ENCODE peak calls at places on chromosomes 13 and 19, in four cellular contexts. V is CD8-positive, alpha-beta T cell; Y is astrocyte; M is suprapubic skin. A is an unnamed sample.

GRCh38 chr13:29887030-29887557 is 36.7 kb upstream of the UBL3 start:
- DNase-seq in M (no peak), Y (no peak), V (no peak), A (no peak)

GRCh38 chr13:59398661-59399060 is 765.1 kb downstream of the DIAPH3 start:
- DNase-seq in Y (no peak), V (no peak), M (no peak), A (no peak)

GRCh38 chr13:74246398-74246975 is 112.3 kb upstream of the KLF12 start:
- DNase-seq in V (peak; percentile 33), M (no peak), Y (peak; percentile 49), A (no peak)

GRCh38 chr13:72437458-72437857 is 290.0 kb downstream of the MZT1 start:
- DNase-seq in Y (peak; percentile 83), M (no peak), V (no peak), A (no peak)

GRCh38 chr13:32272021-32272695 is 43.0 kb downstream of the ZAR1L start:
- DNase-seq in V (no peak), Y (no peak), M (no peak), A (no peak)

GRCh38 chr13:73040479-73040878 is 18.3 kb upstream of the KLF5 start:
- DNase-seq in V (no peak), Y (no peak), M (no peak), A (peak; percentile 90)

GRCh38 chr19:10872551-10873107 is 1.3 kb downstream of the CARM1 start:
- DNase-seq in M (no peak), V (no peak), Y (no peak), A (peak; percentile 25)

GRCh38 chr19:38335949-38336637 is 463 bp downstream of the CATSPERG start:
- DNase-seq in V (peak; percentile 95), Y (peak; percentile 87), M (peak; percentile 97), A (peak; percentile 98)

GRCh38 chr13:93535256-93535655 is 308.6 kb downstream of the GPC6 start:
- DNase-seq in M (no peak), V (no peak), Y (peak; percentile 70), A (no peak)

GRCh38 chr19:12913011-12913561 is 6.0 kb downstream of the SYCE2 start:
- DNase-seq in V (no peak), Y (peak; percentile 36), M (peak; percentile 87), A (peak; percentile 26)

GRCh38 chr19:2288010-2288742 is 6.2 kb upstream of the PEAK3 start:
- DNase-seq in V (no peak), M (no peak), Y (no peak), A (no peak)

GRCh38 chr19:2289714-2290435 is 7.9 kb upstream of the PEAK3 start:
- DNase-seq in M (no peak), V (peak; percentile 67), Y (no peak), A (no peak)

GRCh38 chr19:2290441-2291184 is 8.6 kb upstream of the PEAK3 start:
- DNase-seq in V (no peak), Y (no peak), M (no peak), A (no peak)

GRCh38 chr19:2288743-2289713 is 7.1 kb upstream of the PEAK3 start:
- DNase-seq in V (no peak), Y (no peak), M (no peak), A (no peak)

DNA sequence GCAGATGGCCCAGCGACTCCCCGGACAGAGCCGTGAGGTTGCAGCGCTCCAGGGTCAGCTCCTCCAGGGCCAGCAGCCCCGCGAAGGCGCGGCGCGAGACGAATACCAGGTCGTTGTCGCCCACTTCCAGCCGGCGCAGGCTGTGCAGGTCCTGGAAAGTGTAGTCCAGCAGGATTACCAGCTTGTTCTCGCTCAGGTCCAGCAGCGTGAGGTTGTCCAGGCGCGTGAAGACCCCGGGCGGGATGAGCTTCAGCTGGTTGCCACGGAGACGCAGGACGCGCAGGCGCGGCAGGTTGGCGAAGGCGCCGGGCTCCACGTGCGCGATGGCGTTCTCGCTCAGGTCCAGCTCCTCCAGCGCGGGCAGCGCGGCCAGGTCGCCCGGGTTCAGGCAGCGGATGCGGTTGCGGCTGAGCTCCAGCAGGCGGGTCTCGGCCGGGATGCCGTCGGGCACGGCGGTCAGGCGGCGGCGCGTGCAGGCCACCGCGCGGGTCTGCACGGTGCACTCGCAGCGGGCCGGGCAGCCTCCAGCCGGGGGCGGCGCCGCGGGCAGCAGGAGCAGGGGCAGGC is 9.3 kb upstream of the PEAK3 start:
- DNase-seq in V (no peak), M (no peak), Y (no peak), A (no peak)
- H3K4me1 ChIP-seq in V (peaks cover 21% of the 10 kb centered on the region), M (peaks cover 42% of the 10 kb centered on the region), Y (peaks cover 15% of the 10 kb centered on the region), A (peaks cover 3% of the 10 kb centered on the region)

GRCh38 chr19:6271721-6272410 is 7.9 kb downstream of the MLLT1 start:
- DNase-seq in M (peak; percentile 94), V (no peak), Y (peak; percentile 80), A (no peak)
- H3K4me1 ChIP-seq in M (peaks cover 89% of the 10 kb centered on the region), V (peaks cover 17% of the 10 kb centered on the region), Y (peaks cover 61% of the 10 kb centered on the region), A (peaks cover 16% of the 10 kb centered on the region)

GRCh38 chr13:102138635-102139225 is 263.1 kb downstream of the FGF14 start:
- DNase-seq in M (no peak), V (no peak), Y (no peak), A (no peak)
- H3K4me1 ChIP-seq in M (no peaks in the 10 kb centered on the region), V (no peaks in the 10 kb centered on the region), Y (no peaks in the 10 kb centered on the region), A (no peaks in the 10 kb centered on the region)

GRCh38 chr13:19606737-19607136 is 26.7 kb upstream of the MPHOSPH8 start:
- DNase-seq in V (no peak), Y (no peak), M (no peak), A (no peak)
- H3K4me1 ChIP-seq in V (peaks cover 4% of the 10 kb centered on the region), Y (peaks cover 4% of the 10 kb centered on the region), M (peaks cover 10% of the 10 kb centered on the region), A (no peaks in the 10 kb centered on the region)

DNA sequence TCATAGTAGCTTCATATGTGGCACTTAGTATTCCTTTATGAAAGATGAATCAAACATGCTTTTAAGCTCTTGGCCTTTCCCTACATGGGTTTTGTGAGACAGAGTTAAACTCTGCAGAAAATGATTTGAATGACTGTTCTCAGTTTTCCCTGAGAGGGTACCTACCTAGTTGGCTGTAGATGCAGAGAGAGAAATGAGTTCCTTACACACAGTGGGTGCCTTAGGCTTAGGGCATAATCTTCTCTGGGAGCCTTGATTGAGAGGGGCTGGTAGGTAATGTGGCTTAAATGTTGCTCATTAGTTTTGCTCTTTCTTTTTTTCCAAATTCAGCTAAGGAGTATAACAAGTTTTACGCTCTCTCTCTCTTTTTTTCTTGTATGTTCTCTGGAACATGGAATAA is 3.0 kb downstream of the URI1 start:
- DNase-seq in M (no peak), V (no peak), Y (no peak), A (no peak)
- H3K4me1 ChIP-seq in M (peaks cover 62% of the 10 kb centered on the region), V (peaks cover 50% of the 10 kb centered on the region), Y (peaks cover 3% of the 10 kb centered on the region), A (peaks cover 8% of the 10 kb centered on the region)